ENCODE peak calls at places on chromosomes 6 and 20, in five cellular contexts. T, U, Z, K and L are unnamed samples.

GRCh38 chr6:105331927-105332326 is 71.0 kb downstream of the PREP start:
- DNase-seq in T (no peak), U (no peak), Z (no peak), K (no peak), L (no peak)

GRCh38 chr6:137805622-137806021 is 61.4 kb upstream of the TNFAIP3 start:
- DNase-seq in T (no peak), U (peak), Z (no peak), K (no peak), L (no peak)

GRCh38 chr6:27608916-27609883 is 136.3 kb upstream of the ZNF184 start:
- DNase-seq in T (peak), U (peak), Z (no peak), K (peak), L (no peak)

GRCh38 chr6:1636971-1637871 is 27.5 kb downstream of the FOXC1 start:
- DNase-seq in T (no peak), U (no peak), Z (no peak), K (peak), L (peak)

GRCh38 chr20:62134735-62135231 is 8.4 kb downstream of the PSMA7 start:
- DNase-seq in T (peak), U (peak), Z (peak), K (no peak), L (no peak)

GRCh38 chr6:122712864-122713612 is 66.5 kb upstream of the FABP7 start:
- DNase-seq in T (no peak), U (no peak), Z (no peak), K (no peak), L (no peak)

GRCh38 chr6:83168556-83168955 is 24.5 kb downstream of the PGM3 start:
- DNase-seq in T (no peak), U (no peak), Z (no peak), K (peak), L (no peak)

GRCh38 chr20:47551841-47552240 is 50.2 kb downstream of the NCOA3 start:
- DNase-seq in T (no peak), U (no peak), Z (no peak), K (no peak), L (no peak)

GRCh38 chr6:133991096-133991593 is 38.1 kb downstream of the TBPL1 start:
- DNase-seq in T (peak), U (peak), Z (no peak), K (peak), L (peak)

GRCh38 chr20:14757728-14758127 is 420.3 kb upstream of the FLRT3 start:
- DNase-seq in T (no peak), U (no peak), Z (no peak), K (no peak), L (no peak)

GRCh38 chr6:106745824-106746610 is 116.6 kb downstream of the QRSL1 start:
- DNase-seq in T (no peak), U (no peak), Z (no peak), K (peak), L (no peak)

GRCh38 chr20:3706774-3707507 is 5.5 kb downstream of the SIGLEC1 start:
- DNase-seq in T (peak), U (no peak), Z (peak), K (no peak), L (no peak)

GRCh38 chr20:49028684-49029083 is 17.4 kb upstream of the CSE1L start:
- DNase-seq in T (peak), U (peak), Z (no peak), K (peak), L (no peak)

GRCh38 chr6:78916411-78916810 is 49.1 kb downstream of the IRAK1BP1 start:
- DNase-seq in T (no peak), U (no peak), Z (no peak), K (peak), L (no peak)

GRCh38 chr6:48141975-48142374 is 31.0 kb upstream of the PTCHD4 start:
- DNase-seq in T (no peak), U (peak), Z (no peak), K (peak), L (peak)

GRCh38 chr6:137473651-137474050 is 20.5 kb downstream of the OLIG3 start:
- DNase-seq in T (no peak), U (no peak), Z (no peak), K (no peak), L (no peak)

GRCh38 chr6:143744593-143745151 is 66.9 kb downstream of the PHACTR2 start:
- DNase-seq in T (no peak), U (no peak), Z (no peak), K (no peak), L (no peak)

GRCh38 chr6:36865835-36866234 is 8.8 kb downstream of the PPIL1 start:
- DNase-seq in T (no peak), U (no peak), Z (no peak), K (no peak), L (no peak)

GRCh38 chr20:50788045-50788867 is 6.6 kb upstream of the BCAS4 start:
- DNase-seq in T (peak), U (peak), Z (no peak), K (peak), L (no peak)

GRCh38 chr6:132179955-132180354 is 221.3 kb downstream of the MOXD1 start:
- DNase-seq in T (no peak), U (peak), Z (no peak), K (no peak), L (no peak)

GRCh38 chr20:46084805-46085792 is 4.7 kb downstream of the NCOA5 start:
- DNase-seq in T (peak), U (peak), Z (no peak), K (peak), L (no peak)

GRCh38 chr6:143397229-143398222 is 53.0 kb downstream of the ADAT2 start:
- DNase-seq in T (peak), U (peak), Z (peak), K (peak), L (peak)

GRCh38 chr6:33453361-33454008 is 891 bp upstream of the ZBTB9 start:
- DNase-seq in T (no peak), U (peak), Z (no peak), K (peak), L (no peak)

GRCh38 chr20:58538752-58539151 is 23.6 kb upstream of the APCDD1L start:
- DNase-seq in T (no peak), U (no peak), Z (no peak), K (peak), L (no peak)

GRCh38 chr6:13383280-13384163 is 55.2 kb upstream of the TBC1D7 start:
- DNase-seq in T (peak), U (peak), Z (no peak), K (peak), L (no peak)

GRCh38 chr6:144064831-144065668 is 30.3 kb downstream of the SF3B5 start:
- DNase-seq in T (no peak), U (peak), Z (no peak), K (no peak), L (no peak)

GRCh38 chr20:62350098-62350628 is 16.9 kb downstream of the LAMA5 start:
- DNase-seq in T (no peak), U (no peak), Z (peak), K (peak), L (peak)

GRCh38 chr6:152151930-152152329 is 344.4 kb downstream of the ESR1 start:
- DNase-seq in T (peak), U (no peak), Z (no peak), K (no peak), L (no peak)

GRCh38 chr6:43923376-43924221 is 153.6 kb downstream of the VEGFA start:
- DNase-seq in T (peak), U (no peak), Z (no peak), K (peak), L (no peak)

GRCh38 chr6:125423047-125423446 is 121.3 kb upstream of the HDDC2 start:
- DNase-seq in T (no peak), U (no peak), Z (no peak), K (no peak), L (no peak)

GRCh38 chr6:125415921-125416320 is 114.2 kb upstream of the HDDC2 start:
- DNase-seq in T (no peak), U (peak), Z (no peak), K (peak), L (no peak)

GRCh38 chr6:125421853-125422252 is 120.1 kb upstream of the HDDC2 start:
- DNase-seq in T (no peak), U (peak), Z (peak), K (no peak), L (peak)
- H3K4me3 ChIP-seq in T (no peak), U (peak), Z (no peak), K (no peak), L (no peak)

GRCh38 chr6:94251878-94252277 is 832.5 kb upstream of the EPHA7 start:
- DNase-seq in T (no peak), U (no peak), Z (no peak), K (no peak), L (no peak)

GRCh38 chr6:94254689-94255088 is 835.3 kb upstream of the EPHA7 start:
- DNase-seq in T (no peak), U (peak), Z (no peak), K (no peak), L (no peak)
- TF ChIP-seq CTCF in T (no peak), U (peak), Z (no peak), K (peak), L (peak)

GRCh38 chr6:91654844-91655192 is 1067.9 kb upstream of the MAP3K7 start:
- DNase-seq in T (no peak), U (no peak), Z (no peak), K (no peak), L (no peak)
- H3K4me3 ChIP-seq in T (no peak), U (no peak), Z (no peak), K (no peak), L (no peak)

GRCh38 chr6:113995632-113996031 is 24.7 kb upstream of the HDAC2 start:
- DNase-seq in T (peak), U (peak), Z (peak), K (peak), L (peak)
- TF ChIP-seq CTCF in T (no peak), U (no peak), Z (no peak), K (no peak), L (no peak)

GRCh38 chr20:9506337-9506821 is 8.0 kb upstream of the LAMP5 start:
- DNase-seq in T (no peak), U (no peak), Z (no peak), K (no peak), L (no peak)
- H3K4me3 ChIP-seq in T (no peak), U (no peak), Z (peak), K (no peak), L (no peak)

DNA sequence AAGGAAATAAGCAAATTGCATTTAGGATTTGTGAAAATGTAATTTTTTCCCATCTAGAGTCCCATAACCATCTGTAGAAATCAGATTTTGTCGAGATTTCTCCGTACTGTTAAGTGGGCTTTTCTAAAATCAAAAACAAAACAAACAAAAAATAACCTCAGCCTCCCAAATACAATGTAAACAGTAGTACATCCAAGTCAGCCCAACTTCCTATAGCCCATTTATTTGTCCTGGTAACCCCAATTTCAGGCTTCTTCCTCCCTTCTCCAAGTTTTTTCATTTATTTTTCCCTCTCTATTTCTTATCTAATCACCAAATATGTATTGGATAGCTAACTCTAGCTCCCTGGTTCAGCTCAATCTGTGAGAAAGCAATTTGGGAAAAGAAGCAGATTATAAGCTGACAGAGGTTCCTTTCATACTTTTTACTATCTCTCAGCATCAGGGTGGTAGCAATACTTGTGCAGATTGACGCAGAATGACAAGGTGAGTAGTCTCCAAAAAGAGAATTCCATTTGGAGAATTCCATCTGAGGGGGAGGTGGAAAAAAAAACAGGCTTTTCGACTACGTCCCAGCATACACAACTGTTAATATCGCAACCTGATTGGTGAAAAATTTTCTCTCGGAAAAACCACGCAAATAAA is 132.6 kb upstream of the BTN3A2 start:
- DNase-seq in T (no peak), U (no peak), Z (no peak), K (no peak), L (no peak)
- TF ChIP-seq CTCF in T (no peak), U (no peak), Z (no peak), K (no peak), L (no peak)

DNA sequence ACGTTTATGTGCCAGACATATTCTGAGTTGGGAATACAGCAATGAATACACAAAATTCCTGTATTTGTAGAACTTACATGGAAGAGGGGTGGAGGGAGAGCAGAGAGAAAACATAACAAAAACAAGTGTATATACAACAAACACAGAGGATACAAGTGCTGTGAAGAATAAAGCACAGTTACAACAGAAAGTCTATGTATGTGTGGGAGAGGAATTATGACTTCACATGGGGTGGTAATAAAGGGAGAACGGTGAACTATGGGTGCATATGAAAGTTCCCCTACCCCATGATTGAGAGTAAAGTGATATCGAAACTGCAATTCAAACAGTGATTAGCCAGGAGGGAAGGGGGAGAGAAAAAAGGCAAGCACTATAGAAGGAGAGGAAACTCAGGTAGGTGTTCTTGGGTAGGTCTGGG is 24.6 kb downstream of the HBS1L start:
- DNase-seq in T (no peak), U (no peak), Z (no peak), K (no peak), L (no peak)
- H3K4me3 ChIP-seq in T (no peak), U (no peak), Z (no peak), K (no peak), L (no peak)

DNA sequence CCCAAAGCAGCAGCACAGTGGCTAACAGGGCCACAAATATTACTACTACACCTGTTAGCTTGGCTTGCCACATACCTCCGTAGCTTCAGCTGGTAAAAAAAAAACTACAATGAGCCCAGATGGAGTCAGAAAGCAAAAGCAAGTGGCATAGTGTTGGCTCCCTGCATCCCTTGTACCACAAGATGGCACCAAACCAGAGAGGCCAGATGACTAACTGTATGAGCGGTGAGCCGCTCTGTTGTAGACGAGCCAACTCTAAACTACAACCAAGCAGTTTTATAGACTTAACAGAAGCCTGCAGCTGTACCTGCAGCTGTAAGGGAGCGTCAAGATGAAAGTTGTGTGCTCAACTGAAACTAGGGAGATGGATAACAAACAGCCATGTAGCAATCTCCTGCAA is 84.5 kb upstream of the MCHR2 start:
- DNase-seq in T (peak), U (peak), Z (peak), K (peak), L (no peak)
- TF ChIP-seq CTCF in T (peak), U (peak), Z (peak), K (peak), L (peak)

DNA sequence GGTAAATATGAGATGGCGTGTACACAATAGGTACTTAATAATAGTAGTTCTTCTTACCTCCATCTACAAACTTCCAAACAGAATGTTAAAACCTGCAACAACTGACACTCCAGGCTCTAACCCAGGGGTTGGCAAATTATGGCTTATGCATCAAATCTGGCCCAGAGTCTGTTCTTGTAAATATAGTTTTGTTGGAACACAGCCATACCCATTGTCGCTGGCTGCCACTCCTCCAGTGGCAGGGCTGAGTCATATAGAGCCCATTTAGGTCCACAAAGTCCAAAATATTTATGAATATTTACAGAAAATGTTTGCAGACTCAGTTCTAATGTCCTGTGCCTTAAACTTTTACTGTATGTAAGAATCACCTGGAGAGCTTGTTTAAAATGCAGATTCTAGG is 69.9 kb upstream of the BTBD3 start:
- DNase-seq in T (no peak), U (no peak), Z (no peak), K (no peak), L (no peak)
- H3K4me3 ChIP-seq in T (no peak), U (no peak), Z (no peak), K (no peak), L (no peak)